ENCODE peak calls at places on chromosomes 4 and X, in four cellular contexts. One of them, this sample, is unnamed.

GRCh38 chr4:43556262-43556661 is 663.7 kb downstream of the GRXCR1 start:
- DNase-seq in stimulated activated CD4-positive, alpha-beta T cell treated with anti-CD3 and anti-CD28 coated beads, Interleukin-4, amount 100 ng/mL, for 48 hours: no peak
- DNase-seq in HFF-Myc: no peak
- DNase-seq in H54: no peak
- DNase-seq in this sample: no peak

GRCh38 chr4:94550352-94550751 is 98.6 kb downstream of the PDLIM5 start:
- DNase-seq in H54: no peak
- DNase-seq in HFF-Myc: no peak
- DNase-seq in stimulated activated CD4-positive, alpha-beta T cell treated with anti-CD3 and anti-CD28 coated beads, Interleukin-4, amount 100 ng/mL, for 48 hours: no peak
- DNase-seq in this sample: no peak

GRCh38 chr4:90958256-90958895 is 831.2 kb downstream of the CCSER1 start:
- DNase-seq in HFF-Myc: no peak
- DNase-seq in H54: no peak
- DNase-seq in stimulated activated CD4-positive, alpha-beta T cell treated with anti-CD3 and anti-CD28 coated beads, Interleukin-4, amount 100 ng/mL, for 48 hours: no peak
- DNase-seq in this sample: peak

GRCh38 chrX:149516604-149517003 is 11.5 kb upstream of the IDS start:
- DNase-seq in HFF-Myc: no peak
- DNase-seq in stimulated activated CD4-positive, alpha-beta T cell treated with anti-CD3 and anti-CD28 coated beads, Interleukin-4, amount 100 ng/mL, for 48 hours: no peak
- DNase-seq in H54: no peak
- DNase-seq in this sample: no peak

GRCh38 chr4:48337726-48338125 is 3.6 kb upstream of the SLAIN2 start:
- DNase-seq in HFF-Myc: no peak
- DNase-seq in stimulated activated CD4-positive, alpha-beta T cell treated with anti-CD3 and anti-CD28 coated beads, Interleukin-4, amount 100 ng/mL, for 48 hours: no peak
- DNase-seq in H54: no peak
- DNase-seq in this sample: peak

GRCh38 chr4:162131256-162131655 is 32.5 kb downstream of the FSTL5 start:
- DNase-seq in stimulated activated CD4-positive, alpha-beta T cell treated with anti-CD3 and anti-CD28 coated beads, Interleukin-4, amount 100 ng/mL, for 48 hours: no peak
- DNase-seq in H54: no peak
- DNase-seq in HFF-Myc: no peak
- DNase-seq in this sample: no peak

GRCh38 chr4:11847161-11847560 is 418.5 kb upstream of the HS3ST1 start:
- DNase-seq in HFF-Myc: no peak
- DNase-seq in H54: no peak
- DNase-seq in stimulated activated CD4-positive, alpha-beta T cell treated with anti-CD3 and anti-CD28 coated beads, Interleukin-4, amount 100 ng/mL, for 48 hours: no peak
- DNase-seq in this sample: no peak

GRCh38 chrX:70969635-70970481 is 39.0 kb upstream of the SLC7A3 start:
- DNase-seq in H54: peak
- DNase-seq in HFF-Myc: no peak
- DNase-seq in stimulated activated CD4-positive, alpha-beta T cell treated with anti-CD3 and anti-CD28 coated beads, Interleukin-4, amount 100 ng/mL, for 48 hours: no peak
- DNase-seq in this sample: no peak

GRCh38 chrX:66012094-66012534 is 27.8 kb downstream of the VSIG4 start:
- DNase-seq in HFF-Myc: no peak
- DNase-seq in H54: no peak
- DNase-seq in stimulated activated CD4-positive, alpha-beta T cell treated with anti-CD3 and anti-CD28 coated beads, Interleukin-4, amount 100 ng/mL, for 48 hours: no peak
- DNase-seq in this sample: peak

GRCh38 chr4:73859614-73860088 is 6.6 kb downstream of the PF4V1 start:
- DNase-seq in HFF-Myc: no peak
- DNase-seq in H54: no peak
- DNase-seq in stimulated activated CD4-positive, alpha-beta T cell treated with anti-CD3 and anti-CD28 coated beads, Interleukin-4, amount 100 ng/mL, for 48 hours: no peak
- DNase-seq in this sample: peak

GRCh38 chrX:102765794-102766193 is 45.3 kb downstream of the GPRASP3 start:
- DNase-seq in stimulated activated CD4-positive, alpha-beta T cell treated with anti-CD3 and anti-CD28 coated beads, Interleukin-4, amount 100 ng/mL, for 48 hours: no peak
- DNase-seq in HFF-Myc: peak
- DNase-seq in H54: peak
- DNase-seq in this sample: no peak

GRCh38 chr4:47729086-47729763 is 108.6 kb downstream of the CORIN start:
- DNase-seq in H54: no peak
- DNase-seq in HFF-Myc: no peak
- DNase-seq in stimulated activated CD4-positive, alpha-beta T cell treated with anti-CD3 and anti-CD28 coated beads, Interleukin-4, amount 100 ng/mL, for 48 hours: no peak
- DNase-seq in this sample: no peak

GRCh38 chr4:85756938-85757337 is 282.0 kb downstream of the ARHGAP24 start:
- DNase-seq in H54: no peak
- DNase-seq in HFF-Myc: no peak
- DNase-seq in stimulated activated CD4-positive, alpha-beta T cell treated with anti-CD3 and anti-CD28 coated beads, Interleukin-4, amount 100 ng/mL, for 48 hours: no peak
- DNase-seq in this sample: peak

GRCh38 chr4:89438102-89438831 is 130.7 kb upstream of the GPRIN3 start:
- DNase-seq in H54: peak
- DNase-seq in HFF-Myc: peak
- DNase-seq in stimulated activated CD4-positive, alpha-beta T cell treated with anti-CD3 and anti-CD28 coated beads, Interleukin-4, amount 100 ng/mL, for 48 hours: peak
- DNase-seq in this sample: peak

GRCh38 chr4:57094482-57095223 is 15.5 kb downstream of the IGFBP7 start:
- DNase-seq in HFF-Myc: no peak
- DNase-seq in H54: no peak
- DNase-seq in stimulated activated CD4-positive, alpha-beta T cell treated with anti-CD3 and anti-CD28 coated beads, Interleukin-4, amount 100 ng/mL, for 48 hours: no peak
- DNase-seq in this sample: no peak